ENCODE peak calls at places on chromosomes 16 and 17, in nine cellular contexts. A is type B pancreatic cell, Q is AG04449, F is MM.1S, H is mucosa of descending colon, D is GM06990, W is BJ, C is fibroblast of pulmonary artery, V is WTC11. I is an unnamed sample.

GRCh38 chr16:88715312-88716190 is 9.2 kb downstream of the CTU2 start:
- DNase-seq in A (no peak), Q (no peak), F (no peak), H (no peak), D (no peak), W (no peak), C (no peak), V (no peak), I (no peak)

GRCh38 chr17:39679521-39680192 is 8.2 kb downstream of the PGAP3 start:
- DNase-seq in A (no peak), Q (no peak), F (no peak), H (no peak), D (no peak), W (no peak), C (no peak), V (no peak), I (no peak)

GRCh38 chr16:28905229-28905754 is 19.7 kb downstream of the RABEP2 start:
- DNase-seq in A (no peak), Q (no peak), F (no peak), H (no peak), D (no peak), W (no peak), C (no peak), V (no peak), I (no peak)

GRCh38 chr16:49748322-49748721 is 107.6 kb downstream of the ZNF423 start:
- DNase-seq in A (no peak), Q (no peak), F (no peak), H (no peak), D (no peak), W (no peak), C (peak), V (no peak), I (no peak)

GRCh38 chr17:8062435-8062806 is 23.6 kb downstream of the ALOX15B start:
- DNase-seq in A (no peak), Q (no peak), F (no peak), H (peak), D (no peak), W (no peak), C (peak), V (no peak), I (no peak)

GRCh38 chr16:65786916-65787315 is 579.6 kb upstream of the CDH5 start:
- DNase-seq in A (no peak), Q (no peak), F (no peak), H (peak), D (no peak), W (no peak), C (no peak), V (no peak), I (no peak)

GRCh38 chr16:67391424-67392300 is 1.6 kb downstream of the TPPP3 start:
- DNase-seq in A (no peak), Q (no peak), F (no peak), H (no peak), D (no peak), W (no peak), C (no peak), V (no peak), I (peak)

GRCh38 chr16:68229431-68230175 is 6.3 kb downstream of the ESRP2 start:
- DNase-seq in A (peak), Q (peak), F (peak), H (peak), D (no peak), W (no peak), C (peak), V (peak), I (peak)

GRCh38 chr17:38444151-38444550 is 15.9 kb downstream of the ARHGAP23 start:
- DNase-seq in A (no peak), Q (no peak), F (peak), H (peak), D (peak), W (no peak), C (peak), V (peak), I (peak)

GRCh38 chr17:57305918-57306317 is 49.6 kb downstream of the MSI2 start:
- DNase-seq in A (no peak), Q (no peak), F (no peak), H (no peak), D (no peak), W (no peak), C (no peak), V (no peak), I (no peak)

GRCh38 chr17:41965694-41966375 is 760 bp upstream of the CNP start:
- DNase-seq in A (peak), Q (no peak), F (peak), H (peak), D (peak), W (no peak), C (no peak), V (peak), I (peak)

GRCh38 chr17:9071921-9072503 is 50.7 kb downstream of the NTN1 start:
- DNase-seq in A (no peak), Q (no peak), F (no peak), H (no peak), D (no peak), W (no peak), C (no peak), V (no peak), I (no peak)

GRCh38 chr16:519841-520687 is 7.4 kb upstream of the CAPN15 start:
- DNase-seq in A (no peak), Q (no peak), F (no peak), H (no peak), D (peak), W (no peak), C (no peak), V (no peak), I (no peak)

GRCh38 chr16:88772871-88773811 is 11.9 kb downstream of the PIEZO1 start:
- DNase-seq in A (no peak), Q (peak), F (no peak), H (no peak), D (no peak), W (peak), C (peak), V (no peak), I (no peak)

GRCh38 chr17:27536781-27537180 is 80.5 kb downstream of the KSR1 start:
- DNase-seq in A (no peak), Q (no peak), F (no peak), H (no peak), D (no peak), W (no peak), C (no peak), V (no peak), I (no peak)

GRCh38 chr17:65730711-65731169 is 169.3 kb upstream of the AXIN2 start:
- DNase-seq in A (no peak), Q (no peak), F (no peak), H (no peak), D (no peak), W (peak), C (peak), V (no peak), I (no peak)

GRCh38 chr16:86555763-86556130 is 712 bp upstream of the MTHFSD start:
- DNase-seq in A (no peak), Q (no peak), F (no peak), H (no peak), D (no peak), W (no peak), C (no peak), V (no peak), I (no peak)

GRCh38 chr16:27199235-27199586 is 4.1 kb upstream of the KDM8 start:
- DNase-seq in A (no peak), Q (no peak), F (peak), H (no peak), D (no peak), W (no peak), C (no peak), V (no peak), I (no peak)

GRCh38 chr16:24577167-24577566 is 37.8 kb downstream of the RBBP6 start:
- DNase-seq in A (no peak), Q (no peak), F (no peak), H (no peak), D (no peak), W (no peak), C (peak), V (no peak), I (no peak)

GRCh38 chr17:40070895-40071719 is 8.3 kb downstream of the THRA start:
- DNase-seq in A (no peak), Q (no peak), F (no peak), H (peak), D (no peak), W (no peak), C (no peak), V (no peak), I (no peak)

GRCh38 chr17:77609553-77610517 is 348.7 kb upstream of the TNRC6C start:
- DNase-seq in A (no peak), Q (no peak), F (peak), H (peak), D (no peak), W (no peak), C (no peak), V (no peak), I (peak)

GRCh38 chr16:3004781-3005284 is 7.9 kb upstream of the CLDN9 start:
- DNase-seq in A (no peak), Q (no peak), F (no peak), H (peak), D (no peak), W (no peak), C (no peak), V (peak), I (no peak)

GRCh38 chr17:42387663-42388380 is 420 bp downstream of the STAT3 start:
- DNase-seq in A (no peak), Q (no peak), F (peak), H (peak), D (peak), W (no peak), C (no peak), V (peak), I (no peak)

GRCh38 chr17:73791121-73791520 is 146.9 kb upstream of the SDK2 start:
- DNase-seq in A (no peak), Q (no peak), F (no peak), H (no peak), D (no peak), W (no peak), C (no peak), V (no peak), I (no peak)

GRCh38 chr17:61316633-61317032 is 83.0 kb upstream of the TBX2 start:
- DNase-seq in A (no peak), Q (no peak), F (no peak), H (no peak), D (no peak), W (no peak), C (no peak), V (no peak), I (no peak)

GRCh38 chr17:61317779-61318178 is 81.9 kb upstream of the TBX2 start:
- DNase-seq in A (no peak), Q (no peak), F (peak), H (no peak), D (no peak), W (no peak), C (no peak), V (peak), I (no peak)

GRCh38 chr17:61313515-61314326 is 85.9 kb upstream of the TBX2 start:
- DNase-seq in A (no peak), Q (no peak), F (no peak), H (no peak), D (no peak), W (no peak), C (no peak), V (no peak), I (no peak)

GRCh38 chr17:61312406-61313295 is 87.0 kb upstream of the TBX2 start:
- DNase-seq in A (no peak), Q (no peak), F (no peak), H (no peak), D (no peak), W (no peak), C (no peak), V (no peak), I (no peak)

DNA sequence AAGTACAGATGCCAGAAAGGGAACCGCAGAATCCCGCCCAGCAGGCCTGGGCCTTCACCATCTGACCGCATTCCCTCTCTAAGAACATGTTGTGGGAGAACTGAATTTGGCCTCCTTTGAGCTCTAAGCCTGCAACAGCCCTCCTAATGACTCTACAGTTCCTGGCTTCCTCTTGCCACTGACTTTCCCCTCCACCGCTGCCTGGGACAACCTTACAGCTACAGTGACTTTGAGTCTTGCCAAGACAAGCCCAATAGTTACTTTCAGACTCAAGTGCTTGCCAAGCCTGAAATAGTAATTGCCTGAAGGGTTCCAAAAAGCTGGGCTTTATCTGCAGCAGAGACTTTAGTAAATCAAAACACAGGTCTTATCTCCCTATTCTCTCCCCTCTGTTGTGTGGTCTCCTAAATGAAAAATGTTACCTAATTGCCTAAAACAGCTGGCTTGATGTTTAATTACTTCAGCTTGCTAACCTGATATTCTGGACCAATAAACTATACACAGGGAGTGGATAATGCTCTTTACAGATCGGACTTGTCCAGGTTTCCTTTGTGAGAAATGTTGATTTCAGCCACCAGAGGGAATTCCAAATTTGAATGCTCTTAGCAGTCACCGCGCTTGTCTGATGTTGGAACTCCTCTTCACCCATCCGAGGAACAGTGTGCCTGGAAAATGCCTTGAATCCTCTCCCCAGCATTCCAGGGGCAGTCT is 85.1 kb upstream of the TBX2 start:
- DNase-seq in A (no peak), Q (no peak), F (no peak), H (no peak), D (no peak), W (no peak), C (peak), V (no peak), I (no peak)
- TF ChIP-seq CTCF in A (peak), Q (no peak), F (no peak), H (no peak), D (no peak), W (peak), C (peak), V (no peak), I (no peak)

DNA sequence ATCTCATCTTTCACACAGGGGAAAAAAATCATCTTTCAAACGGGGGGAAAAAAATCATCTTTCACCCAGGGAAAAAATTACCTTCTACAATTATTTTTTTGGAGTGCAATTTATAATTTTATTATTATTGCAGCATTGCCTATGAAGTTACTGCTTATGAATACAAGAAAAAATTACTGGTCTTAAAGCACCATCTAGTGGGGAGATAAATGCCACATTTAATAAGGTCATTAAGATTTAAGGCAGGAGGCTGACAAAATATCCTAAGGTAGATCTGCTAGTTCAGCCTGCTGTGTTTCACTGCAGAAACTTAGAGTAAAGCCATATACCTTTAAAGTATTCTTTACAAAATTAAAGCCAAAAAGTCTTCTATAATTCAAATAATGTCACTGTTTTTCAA is 13.7 kb downstream of the SHCBP1 start:
- DNase-seq in A (no peak), Q (peak), F (peak), H (no peak), D (no peak), W (no peak), C (peak), V (no peak), I (no peak)
- TF ChIP-seq CTCF in A (peak), Q (peak), F (peak), H (no peak), D (peak), W (peak), C (peak), V (no peak), I (peak)

GRCh38 chr16:62870554-62870953 is 834.3 kb upstream of the CDH8 start:
- DNase-seq in A (no peak), Q (no peak), F (no peak), H (no peak), D (peak), W (no peak), C (no peak), V (no peak), I (no peak)
- TF ChIP-seq CTCF in A (peak), Q (no peak), F (peak), H (no peak), D (no peak), W (no peak), C (no peak), V (no peak), I (no peak)

GRCh38 chr16:79770244-79771064 is 169.9 kb upstream of the MAF start:
- DNase-seq in A (peak), Q (peak), F (peak), H (peak), D (peak), W (no peak), C (peak), V (peak), I (peak)

GRCh38 chr16:79768594-79768993 is 168.1 kb upstream of the MAF start:
- DNase-seq in A (no peak), Q (no peak), F (no peak), H (peak), D (no peak), W (no peak), C (no peak), V (no peak), I (no peak)

GRCh38 chr16:79764415-79765149 is 164.0 kb upstream of the MAF start:
- DNase-seq in A (no peak), Q (no peak), F (no peak), H (no peak), D (no peak), W (no peak), C (no peak), V (no peak), I (no peak)

GRCh38 chr16:79769320-79770243 is 169.0 kb upstream of the MAF start:
- DNase-seq in A (no peak), Q (no peak), F (no peak), H (peak), D (no peak), W (no peak), C (no peak), V (no peak), I (no peak)

GRCh38 chr16:79767597-79768280 is 167.2 kb upstream of the MAF start:
- DNase-seq in A (no peak), Q (no peak), F (peak), H (peak), D (no peak), W (no peak), C (peak), V (peak), I (no peak)
- TF ChIP-seq CTCF in A (peak), Q (peak), F (peak), H (no peak), D (peak), W (peak), C (peak), V (no peak), I (no peak)

GRCh38 chr17:3893720-3894116 is 865 bp upstream of the CAMKK1 start:
- DNase-seq in A (no peak), Q (no peak), F (no peak), H (no peak), D (no peak), W (no peak), C (no peak), V (no peak), I (no peak)

GRCh38 chr17:3891626-3892094 is 1.2 kb downstream of the CAMKK1 start:
- DNase-seq in A (no peak), Q (no peak), F (no peak), H (no peak), D (no peak), W (no peak), C (no peak), V (peak), I (no peak)

GRCh38 chr17:3890893-3891219 is 2.0 kb downstream of the CAMKK1 start:
- DNase-seq in A (no peak), Q (no peak), F (no peak), H (no peak), D (no peak), W (no peak), C (no peak), V (no peak), I (no peak)

GRCh38 chr17:3893003-3893719 is at the start of gene CAMKK1:
- DNase-seq in A (peak), Q (no peak), F (peak), H (peak), D (peak), W (no peak), C (peak), V (peak), I (peak)

DNA sequence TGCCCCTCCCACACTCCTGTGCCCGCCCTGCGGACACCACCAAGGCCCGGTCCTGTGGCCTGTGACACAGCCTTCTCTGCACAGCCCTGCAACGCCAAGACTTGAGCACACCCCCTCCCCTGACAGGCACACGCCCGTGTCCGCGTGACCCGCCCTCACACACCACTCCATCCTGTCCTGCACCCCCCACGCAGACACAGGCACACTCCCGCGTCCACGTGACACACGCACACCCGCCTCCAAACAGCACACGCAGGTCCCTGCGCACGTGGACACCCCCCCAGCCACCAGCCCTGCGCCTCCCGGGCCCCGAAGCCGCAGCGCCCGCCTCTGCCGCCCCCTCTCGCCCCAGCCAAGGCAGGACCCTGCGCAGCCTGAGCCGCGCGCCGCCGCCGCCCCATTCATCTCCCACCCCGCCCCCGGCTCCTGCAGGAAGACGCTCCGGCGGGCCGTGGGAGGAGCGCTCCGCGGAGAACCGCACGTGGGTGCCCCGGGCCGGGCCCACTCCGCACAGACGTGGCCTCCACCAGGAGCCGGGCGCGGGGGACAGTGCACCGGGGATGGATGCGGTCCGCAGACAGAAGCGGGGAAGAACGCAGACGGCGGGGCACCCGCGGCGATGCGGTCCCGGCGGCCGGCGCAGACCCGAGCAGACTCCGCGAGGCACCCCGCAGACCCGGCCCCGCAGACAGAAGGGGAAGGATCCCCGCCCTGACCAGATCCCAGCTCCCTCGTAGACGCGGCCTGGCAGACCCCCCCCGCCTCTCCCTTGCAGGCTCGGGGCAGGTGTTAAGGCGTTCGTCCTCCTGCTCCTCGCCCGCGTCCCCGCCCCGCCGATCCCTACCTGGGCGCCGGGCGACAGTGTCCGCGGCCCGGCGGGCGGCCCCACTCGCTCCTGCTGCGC is 506 bp downstream of the CAMKK1 start:
- DNase-seq in A (no peak), Q (no peak), F (peak), H (peak), D (peak), W (peak), C (peak), V (peak), I (peak)
- TF ChIP-seq CTCF in A (no peak), Q (no peak), F (no peak), H (no peak), D (no peak), W (no peak), C (no peak), V (no peak), I (no peak)

GRCh38 chr16:85275533-85276249 is 163.4 kb upstream of the CIBAR2 start:
- DNase-seq in A (peak), Q (no peak), F (peak), H (peak), D (peak), W (no peak), C (peak), V (peak), I (peak)
- TF ChIP-seq CTCF in A (peak), Q (peak), F (peak), H (peak), D (peak), W (peak), C (peak), V (peak), I (peak)

GRCh38 chr17:6460531-6461161 is 16.4 kb downstream of the PIMREG start:
- DNase-seq in A (no peak), Q (no peak), F (no peak), H (no peak), D (no peak), W (no peak), C (no peak), V (no peak), I (no peak)
- TF ChIP-seq CTCF in A (no peak), Q (no peak), F (no peak), H (no peak), D (no peak), W (no peak), C (no peak), V (no peak), I (no peak)

I was measured in GM10248.